ENCODE peak calls at places on chromosomes 2 and 18, in four cellular contexts. F is heart left ventricle, T is HepG2, R is suprapubic skin. J is an unnamed sample.

GRCh38 chr2:224951723-224952481 is 90.4 kb downstream of the DOCK10 start:
- DNase-seq in F (no peak), T (no peak), R (no peak), J (no peak)

GRCh38 chr18:21897811-21898210 is 157.2 kb downstream of the MIB1 start:
- DNase-seq in R (no peak), T (peak), F (peak), J (peak)

GRCh38 chr18:48994926-48995835 is 44.4 kb upstream of the SMAD7 start:
- DNase-seq in R (no peak), T (no peak), F (no peak), J (no peak)

GRCh38 chr18:33495278-33495677 is 54.8 kb upstream of the CCDC178 start:
- DNase-seq in R (no peak), T (peak), F (no peak), J (no peak)

GRCh38 chr2:214710729-214711128 is 98.8 kb downstream of the BARD1 start:
- DNase-seq in R (no peak), F (no peak), T (no peak), J (no peak)

GRCh38 chr2:120786038-120786437 is 50.4 kb downstream of the GLI2 start:
- DNase-seq in F (no peak), T (no peak), R (no peak), J (no peak)

GRCh38 chr18:32771169-32771751 is 1.6 kb downstream of the KLHL14 start:
- DNase-seq in T (peak), R (no peak), F (no peak), J (no peak)

GRCh38 chr18:56995579-56996194 is 151.2 kb upstream of the BOD1L2 start:
- DNase-seq in F (no peak), R (no peak), T (no peak), J (no peak)

GRCh38 chr2:45851576-45852304 is 200.3 kb downstream of the PRKCE start:
- DNase-seq in R (no peak), T (no peak), F (no peak), J (peak)

GRCh38 chr2:218809515-218809914 is 22.1 kb downstream of the PRKAG3 start:
- DNase-seq in F (no peak), T (no peak), R (no peak), J (no peak)

GRCh38 chr2:206477296-206477695 is 34.0 kb downstream of the ADAM23 start:
- DNase-seq in F (no peak), R (no peak), T (no peak), J (peak)

GRCh38 chr2:104332733-104333132 is 521.2 kb upstream of the POU3F3 start:
- DNase-seq in T (no peak), R (no peak), F (no peak), J (no peak)

GRCh38 chr2:68832161-68832869 is 38.9 kb downstream of the BMP10 start:
- DNase-seq in T (no peak), F (peak), R (no peak), J (no peak)

GRCh38 chr2:160105366-160105765 is 43.0 kb upstream of the PLA2R1 start:
- DNase-seq in F (no peak), T (no peak), R (no peak), J (no peak)

GRCh38 chr18:62976227-62976626 is 260.9 kb downstream of the PHLPP1 start:
- DNase-seq in F (no peak), T (no peak), R (no peak), J (no peak)

GRCh38 chr2:229133155-229133772 is 137.8 kb downstream of the PID1 start:
- DNase-seq in T (peak), R (no peak), F (no peak), J (no peak)

GRCh38 chr2:217954051-217954450 is 48.7 kb downstream of the TNS1 start:
- DNase-seq in R (peak), F (no peak), T (no peak), J (no peak)

GRCh38 chr2:226781471-226781870 is 18.1 kb downstream of the IRS1 start:
- DNase-seq in T (no peak), F (no peak), R (no peak), J (no peak)

GRCh38 chr2:50863856-50864255 is 168.1 kb downstream of the NRXN1 start:
- DNase-seq in T (no peak), F (no peak), R (no peak), J (no peak)

GRCh38 chr2:210546424-210547223 is 9.8 kb upstream of the CPS1 start:
- DNase-seq in T (no peak), R (no peak), F (no peak), J (no peak)

GRCh38 chr2:174059178-174059874 is 94.2 kb upstream of the SP3 start:
- DNase-seq in F (no peak), R (no peak), T (peak), J (no peak)

GRCh38 chr18:57149031-57149430 is 2.1 kb downstream of the BOD1L2 start:
- DNase-seq in R (no peak), F (no peak), T (no peak), J (no peak)

GRCh38 chr2:21821697-21822227 is 698.0 kb downstream of the TDRD15 start:
- DNase-seq in R (no peak), F (no peak), T (no peak), J (no peak)

GRCh38 chr18:46660955-46661749 is 4.1 kb upstream of the LOXHD1 start:
- DNase-seq in T (peak), R (no peak), F (no peak), J (no peak)

GRCh38 chr2:112024246-112024645 is 30.8 kb upstream of the TMEM87B start:
- DNase-seq in R (no peak), T (no peak), F (no peak), J (no peak)

DNA sequence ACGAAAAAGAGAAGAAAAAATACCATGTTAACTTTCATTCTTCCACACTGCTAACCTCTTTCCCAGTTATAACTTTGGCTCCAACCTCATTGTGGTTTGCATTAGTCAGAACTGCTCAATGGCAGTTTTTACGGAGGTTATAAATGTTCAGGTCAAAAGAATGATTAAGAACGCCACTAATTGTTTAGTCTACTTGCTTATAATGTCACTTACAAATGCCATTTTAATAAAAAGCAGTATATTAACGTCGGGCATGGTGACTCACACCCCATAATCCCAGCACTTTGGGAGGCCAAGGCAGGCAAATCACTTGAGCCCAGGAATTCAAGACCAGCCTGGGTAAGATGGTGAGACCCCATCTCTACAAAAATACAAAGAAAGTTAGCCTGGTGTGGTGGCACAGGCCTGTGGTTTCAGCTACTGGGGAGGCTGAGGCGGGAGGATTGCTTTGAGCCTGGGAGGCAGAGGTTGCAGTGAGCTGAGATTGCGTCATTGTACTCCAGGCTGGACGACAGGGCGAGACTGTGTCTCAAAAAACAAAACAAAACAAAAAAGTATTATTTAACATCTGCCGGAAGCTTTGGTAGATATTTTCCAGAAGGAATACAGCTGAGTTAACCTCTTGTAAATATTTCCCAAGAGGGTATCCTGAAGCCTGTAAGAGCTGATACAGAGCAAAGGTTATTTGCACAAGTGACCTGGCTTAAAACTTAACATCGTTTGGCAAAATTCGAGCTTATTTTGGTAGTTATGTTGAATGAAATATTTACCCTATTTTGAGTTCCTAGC is 5.1 kb downstream of the AGPS start:
- DNase-seq in T (peak), F (peak), R (no peak), J (peak)
- H3K4me3 ChIP-seq in T (peak), F (no peak), R (no peak), J (no peak)

GRCh38 chr2:481388-481787 is 193.5 kb upstream of the ALKAL2 start:
- DNase-seq in F (no peak), R (no peak), T (no peak), J (no peak)
- TF ChIP-seq CTCF in F (no peak), R (no peak), T (no peak), J (no peak)

DNA sequence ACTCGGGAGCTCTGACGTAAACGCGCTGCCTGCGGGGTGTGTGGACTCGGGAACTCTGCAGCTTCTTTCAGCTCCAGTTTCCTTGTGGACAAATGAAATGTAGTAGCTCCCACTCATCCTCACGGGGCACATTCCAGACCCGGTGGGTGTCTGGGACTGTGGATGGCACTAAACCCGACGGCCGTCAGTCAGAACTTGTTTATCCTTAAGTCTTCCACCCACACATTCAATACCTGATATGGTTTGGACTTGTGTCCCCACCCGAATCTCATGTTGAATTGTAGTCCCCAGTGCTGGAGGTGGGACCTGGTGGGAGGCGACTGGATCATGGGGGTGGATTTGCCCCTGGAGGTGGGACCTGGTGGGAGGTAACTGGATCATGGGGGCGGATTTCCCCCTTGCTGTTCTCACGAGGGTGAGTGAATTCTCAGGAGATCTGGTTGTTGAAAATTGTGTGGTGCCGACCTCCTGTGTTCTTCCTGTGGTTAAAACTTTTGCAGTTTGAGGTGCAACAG is 81.2 kb upstream of the SNTG2 start:
- DNase-seq in F (no peak), T (no peak), R (peak), J (no peak)
- H3K4me3 ChIP-seq in F (no peak), T (no peak), R (no peak), J (no peak)

GRCh38 chr18:76472811-76473210 is 22.2 kb downstream of the ZNF516 start:
- DNase-seq in R (no peak), F (no peak), T (no peak), J (no peak)

GRCh38 chr18:76474824-76475223 is 20.2 kb downstream of the ZNF516 start:
- DNase-seq in F (no peak), R (no peak), T (no peak), J (no peak)

GRCh38 chr18:76479351-76480238 is 15.4 kb downstream of the ZNF516 start:
- DNase-seq in R (peak), T (no peak), F (no peak), J (no peak)

GRCh38 chr18:76476665-76477561 is 18.1 kb downstream of the ZNF516 start:
- DNase-seq in F (no peak), R (no peak), T (peak), J (peak)

DNA sequence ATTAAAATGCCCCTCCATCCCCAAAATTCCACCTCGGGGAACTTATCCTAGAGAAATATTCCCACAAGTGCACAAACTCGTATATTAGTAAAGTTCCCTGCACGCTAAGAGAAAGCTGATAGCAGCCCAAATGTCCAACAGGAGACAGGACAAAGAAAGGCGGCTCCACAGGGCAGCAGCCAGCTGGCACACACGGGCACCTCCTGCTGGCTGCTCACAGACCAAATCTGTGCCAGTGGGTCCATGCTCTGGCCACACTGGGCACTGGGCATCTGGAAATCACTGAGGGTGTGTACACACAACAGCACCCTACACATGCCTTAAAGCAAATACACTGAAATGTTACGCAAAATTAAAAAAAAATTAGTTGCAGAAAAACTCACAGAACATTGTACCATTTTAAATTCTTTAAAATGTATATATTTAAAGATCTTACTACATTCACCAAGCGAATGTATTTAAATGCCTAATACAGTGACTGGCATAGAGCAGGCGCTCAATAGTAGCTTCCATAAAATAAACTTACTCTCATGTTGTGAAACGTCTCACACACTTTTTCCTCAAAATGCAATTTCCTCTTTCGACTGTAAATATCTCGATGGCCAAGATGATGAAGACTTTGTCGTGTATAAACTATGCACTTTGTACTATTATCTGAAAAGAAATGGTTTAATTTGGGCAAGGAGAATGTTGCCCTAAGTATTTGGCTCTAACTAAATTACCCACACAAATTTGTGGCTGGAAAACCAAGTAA is 19.4 kb downstream of the ZNF516 start:
- DNase-seq in T (no peak), R (no peak), F (no peak), J (no peak)
- TF ChIP-seq CTCF in T (no peak), R (no peak), F (no peak), J (no peak)

GRCh38 chr2:168212866-168213265 is 34.5 kb downstream of the STK39 start:
- DNase-seq in F (no peak), R (no peak), T (no peak), J (no peak)

GRCh38 chr2:168212167-168212566 is 35.2 kb downstream of the STK39 start:
- DNase-seq in R (no peak), F (no peak), T (no peak), J (no peak)

GRCh38 chr2:168210216-168210897 is 37.0 kb downstream of the STK39 start:
- DNase-seq in R (no peak), T (no peak), F (no peak), J (no peak)

GRCh38 chr2:168211664-168212163 is 35.7 kb downstream of the STK39 start:
- DNase-seq in F (no peak), R (no peak), T (no peak), J (no peak)

GRCh38 chr2:168210898-168211570 is 36.4 kb downstream of the STK39 start:
- DNase-seq in T (peak), R (no peak), F (no peak), J (peak)
- H3K4me3 ChIP-seq in T (no peak), R (peak), F (no peak), J (no peak)

GRCh38 chr2:233807215-233807865 is 29.2 kb downstream of the MROH2A start:
- DNase-seq in F (no peak), T (peak), R (peak), J (no peak)
- TF ChIP-seq CTCF in F (no peak), T (peak), R (no peak), J (no peak)

DNA sequence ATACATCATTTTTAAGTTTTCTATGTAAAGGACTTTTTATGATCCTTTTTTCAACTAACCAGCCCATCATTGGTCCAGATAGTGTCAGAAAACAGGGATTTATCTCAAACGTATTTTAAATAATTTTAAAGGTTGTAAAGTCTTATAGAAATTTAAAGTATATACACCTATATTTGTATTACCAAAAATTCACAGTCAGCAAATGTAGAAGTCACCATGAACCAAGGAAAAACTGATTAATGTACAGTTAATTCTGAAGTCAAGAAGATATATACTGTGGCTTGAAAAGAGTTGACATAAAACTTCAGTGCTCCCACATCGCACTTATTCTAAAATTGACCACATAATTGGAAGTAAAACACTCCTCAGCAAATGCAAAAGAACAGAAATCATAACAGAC is 52.4 kb upstream of the MAP2 start:
- DNase-seq in R (no peak), T (no peak), F (no peak), J (no peak)
- H3K4me3 ChIP-seq in R (no peak), T (no peak), F (no peak), J (no peak)

J was measured in AG09309.